ENCODE peak calls at places on chromosomes 6 and 20, in seven cellular contexts. One of them, this sample, is unnamed.

GRCh38 chr6:140283197-140283596 is 908.7 kb upstream of the CITED2 start:
- DNase-seq in H1: no peak
- DNase-seq in endothelial cell of umbilical vein: no peak
- DNase-seq in breast epithelium: no peak
- DNase-seq in prostate gland: no peak
- DNase-seq in stomach: no peak
- DNase-seq in GM12878: no peak
- DNase-seq in this sample: no peak

GRCh38 chr20:3889489-3890409 is 562 bp downstream of the PANK2 start:
- DNase-seq in breast epithelium: no peak
- DNase-seq in H1: peak; percentile 53
- DNase-seq in endothelial cell of umbilical vein: peak; percentile 53
- DNase-seq in GM12878: no peak
- DNase-seq in stomach: peak; percentile 40
- DNase-seq in prostate gland: no peak
- DNase-seq in this sample: peak; percentile 80

GRCh38 chr6:132964101-132964867 is 149.9 kb downstream of the RPS12 start:
- DNase-seq in breast epithelium: no peak
- DNase-seq in endothelial cell of umbilical vein: peak; percentile 97
- DNase-seq in GM12878: no peak
- DNase-seq in H1: no peak
- DNase-seq in stomach: no peak
- DNase-seq in prostate gland: no peak
- DNase-seq in this sample: no peak

GRCh38 chr6:51184046-51184445 is 365.4 kb downstream of the TFAP2B start:
- DNase-seq in GM12878: no peak
- DNase-seq in H1: no peak
- DNase-seq in prostate gland: no peak
- DNase-seq in endothelial cell of umbilical vein: no peak
- DNase-seq in breast epithelium: no peak
- DNase-seq in stomach: no peak
- DNase-seq in this sample: no peak

GRCh38 chr6:89488438-89488837 is 55.5 kb downstream of the ANKRD6 start:
- DNase-seq in breast epithelium: no peak
- DNase-seq in endothelial cell of umbilical vein: no peak
- DNase-seq in GM12878: no peak
- DNase-seq in prostate gland: no peak
- DNase-seq in stomach: no peak
- DNase-seq in H1: no peak
- DNase-seq in this sample: no peak

GRCh38 chr6:169650959-169651292 is 50.9 kb downstream of the WDR27 start:
- DNase-seq in breast epithelium: no peak
- DNase-seq in endothelial cell of umbilical vein: no peak
- DNase-seq in H1: no peak
- DNase-seq in GM12878: no peak
- DNase-seq in prostate gland: no peak
- DNase-seq in stomach: no peak
- DNase-seq in this sample: no peak

GRCh38 chr20:49871391-49871948 is 43.9 kb downstream of the SPATA2 start:
- DNase-seq in prostate gland: no peak
- DNase-seq in endothelial cell of umbilical vein: no peak
- DNase-seq in GM12878: no peak
- DNase-seq in breast epithelium: no peak
- DNase-seq in stomach: no peak
- DNase-seq in H1: no peak
- DNase-seq in this sample: no peak

GRCh38 chr6:7085911-7086310 is 21.9 kb upstream of the RREB1 start:
- DNase-seq in H1: no peak
- DNase-seq in prostate gland: no peak
- DNase-seq in GM12878: no peak
- DNase-seq in stomach: peak; percentile 63
- DNase-seq in endothelial cell of umbilical vein: no peak
- DNase-seq in breast epithelium: no peak
- DNase-seq in this sample: peak; percentile 67

GRCh38 chr6:161393839-161394364 is 120.0 kb upstream of the AGPAT4 start:
- DNase-seq in endothelial cell of umbilical vein: peak; percentile 72
- DNase-seq in GM12878: peak; percentile 43
- DNase-seq in H1: no peak
- DNase-seq in breast epithelium: no peak
- DNase-seq in prostate gland: peak; percentile 56
- DNase-seq in stomach: no peak
- DNase-seq in this sample: no peak

GRCh38 chr6:38982470-38982869 is 66.1 kb upstream of the GLP1R start:
- DNase-seq in GM12878: no peak
- DNase-seq in prostate gland: no peak
- DNase-seq in breast epithelium: no peak
- DNase-seq in H1: no peak
- DNase-seq in endothelial cell of umbilical vein: no peak
- DNase-seq in stomach: no peak
- DNase-seq in this sample: no peak

GRCh38 chr6:144148891-144149290 is 1.4 kb upstream of the STX11 start:
- DNase-seq in endothelial cell of umbilical vein: peak; percentile 15
- DNase-seq in breast epithelium: no peak
- DNase-seq in GM12878: no peak
- DNase-seq in stomach: no peak
- DNase-seq in prostate gland: no peak
- DNase-seq in H1: no peak
- DNase-seq in this sample: no peak

GRCh38 chr20:41352666-41353065 is 12.0 kb downstream of the LPIN3 start:
- DNase-seq in GM12878: no peak
- DNase-seq in breast epithelium: no peak
- DNase-seq in stomach: no peak
- DNase-seq in prostate gland: no peak
- DNase-seq in H1: no peak
- DNase-seq in endothelial cell of umbilical vein: no peak
- DNase-seq in this sample: no peak

GRCh38 chr6:13953061-13953705 is 28.4 kb downstream of the RNF182 start:
- DNase-seq in breast epithelium: no peak
- DNase-seq in stomach: no peak
- DNase-seq in endothelial cell of umbilical vein: no peak
- DNase-seq in H1: no peak
- DNase-seq in prostate gland: no peak
- DNase-seq in GM12878: no peak
- DNase-seq in this sample: no peak

GRCh38 chr20:20547221-20547875 is 165.1 kb downstream of the RALGAPA2 start:
- DNase-seq in stomach: no peak
- DNase-seq in endothelial cell of umbilical vein: no peak
- DNase-seq in prostate gland: no peak
- DNase-seq in H1: no peak
- DNase-seq in GM12878: no peak
- DNase-seq in breast epithelium: no peak
- DNase-seq in this sample: no peak

GRCh38 chr6:75893776-75894152 is 144.7 kb downstream of the MYO6 start:
- DNase-seq in stomach: no peak
- DNase-seq in endothelial cell of umbilical vein: no peak
- DNase-seq in GM12878: no peak
- DNase-seq in H1: no peak
- DNase-seq in breast epithelium: no peak
- DNase-seq in prostate gland: no peak
- DNase-seq in this sample: no peak

GRCh38 chr20:41169791-41170351 is 32.5 kb downstream of the PLCG1 start:
- DNase-seq in endothelial cell of umbilical vein: no peak
- DNase-seq in breast epithelium: peak; percentile 36
- DNase-seq in prostate gland: no peak
- DNase-seq in GM12878: no peak
- DNase-seq in stomach: no peak
- DNase-seq in H1: no peak
- DNase-seq in this sample: no peak

GRCh38 chr6:13013681-13014550 is 297.3 kb downstream of the PHACTR1 start:
- DNase-seq in H1: peak; percentile 72
- DNase-seq in breast epithelium: no peak
- DNase-seq in endothelial cell of umbilical vein: peak; percentile 19
- DNase-seq in prostate gland: no peak
- DNase-seq in GM12878: no peak
- DNase-seq in stomach: no peak
- DNase-seq in this sample: no peak

GRCh38 chr6:43893073-43893472 is 123.1 kb downstream of the VEGFA start:
- DNase-seq in H1: no peak
- DNase-seq in stomach: no peak
- DNase-seq in GM12878: no peak
- DNase-seq in breast epithelium: no peak
- DNase-seq in endothelial cell of umbilical vein: no peak
- DNase-seq in prostate gland: no peak
- DNase-seq in this sample: peak; percentile 50

GRCh38 chr20:5180421-5180820 is 53.6 kb downstream of the CDS2 start:
- DNase-seq in prostate gland: no peak
- DNase-seq in H1: no peak
- DNase-seq in breast epithelium: no peak
- DNase-seq in endothelial cell of umbilical vein: peak; percentile 62
- DNase-seq in stomach: no peak
- DNase-seq in GM12878: no peak
- DNase-seq in this sample: no peak

GRCh38 chr6:473356-473755 is 81.8 kb downstream of the IRF4 start:
- DNase-seq in GM12878: no peak
- DNase-seq in H1: no peak
- DNase-seq in prostate gland: no peak
- DNase-seq in endothelial cell of umbilical vein: no peak
- DNase-seq in stomach: no peak
- DNase-seq in breast epithelium: no peak
- DNase-seq in this sample: no peak

GRCh38 chr6:107653183-107653580 is 163.3 kb downstream of the SOBP start:
- DNase-seq in GM12878: no peak
- DNase-seq in prostate gland: no peak
- DNase-seq in breast epithelium: no peak
- DNase-seq in H1: no peak
- DNase-seq in endothelial cell of umbilical vein: no peak
- DNase-seq in stomach: no peak
- DNase-seq in this sample: no peak

GRCh38 chr6:126072834-126073233 is 86.5 kb downstream of the TRMT11 start:
- DNase-seq in prostate gland: no peak
- DNase-seq in stomach: no peak
- DNase-seq in H1: no peak
- DNase-seq in endothelial cell of umbilical vein: no peak
- DNase-seq in GM12878: no peak
- DNase-seq in breast epithelium: no peak
- DNase-seq in this sample: no peak
- TF ChIP-seq POLR2AphosphoS5 in prostate gland: no peak
- TF ChIP-seq POLR2AphosphoS5 in stomach: no peak
- TF ChIP-seq POLR2AphosphoS5 in H1: no peak
- TF ChIP-seq POLR2AphosphoS5 in endothelial cell of umbilical vein: no peak
- TF ChIP-seq POLR2AphosphoS5 in GM12878: no peak
- TF ChIP-seq POLR2AphosphoS5 in breast epithelium: no peak
- TF ChIP-seq POLR2AphosphoS5 in this sample: no peak

GRCh38 chr6:33301877-33302276 is 3.1 kb upstream of the RGL2 start:
- DNase-seq in prostate gland: no peak
- DNase-seq in GM12878: no peak
- DNase-seq in H1: no peak
- DNase-seq in stomach: no peak
- DNase-seq in endothelial cell of umbilical vein: no peak
- DNase-seq in breast epithelium: no peak
- DNase-seq in this sample: no peak

GRCh38 chr6:33297956-33298772 is 578 bp downstream of the RGL2 start:
- DNase-seq in endothelial cell of umbilical vein: peak; percentile 55
- DNase-seq in H1: peak; percentile 84
- DNase-seq in GM12878: no peak
- DNase-seq in stomach: peak; percentile 61
- DNase-seq in breast epithelium: peak; percentile 88
- DNase-seq in prostate gland: peak; percentile 84
- DNase-seq in this sample: peak; percentile 90

GRCh38 chr6:33297406-33297955 is 1.3 kb downstream of the RGL2 start:
- DNase-seq in endothelial cell of umbilical vein: peak; percentile 23
- DNase-seq in prostate gland: peak; percentile 83
- DNase-seq in stomach: peak; percentile 81
- DNase-seq in GM12878: no peak
- DNase-seq in H1: peak; percentile 91
- DNase-seq in breast epithelium: peak; percentile 89
- DNase-seq in this sample: no peak

GRCh38 chr6:33298773-33299236 is at the start of gene RGL2:
- DNase-seq in endothelial cell of umbilical vein: no peak
- DNase-seq in breast epithelium: peak; percentile 83
- DNase-seq in stomach: peak; percentile 83
- DNase-seq in GM12878: no peak
- DNase-seq in H1: no peak
- DNase-seq in prostate gland: peak; percentile 82
- DNase-seq in this sample: peak; percentile 94

DNA sequence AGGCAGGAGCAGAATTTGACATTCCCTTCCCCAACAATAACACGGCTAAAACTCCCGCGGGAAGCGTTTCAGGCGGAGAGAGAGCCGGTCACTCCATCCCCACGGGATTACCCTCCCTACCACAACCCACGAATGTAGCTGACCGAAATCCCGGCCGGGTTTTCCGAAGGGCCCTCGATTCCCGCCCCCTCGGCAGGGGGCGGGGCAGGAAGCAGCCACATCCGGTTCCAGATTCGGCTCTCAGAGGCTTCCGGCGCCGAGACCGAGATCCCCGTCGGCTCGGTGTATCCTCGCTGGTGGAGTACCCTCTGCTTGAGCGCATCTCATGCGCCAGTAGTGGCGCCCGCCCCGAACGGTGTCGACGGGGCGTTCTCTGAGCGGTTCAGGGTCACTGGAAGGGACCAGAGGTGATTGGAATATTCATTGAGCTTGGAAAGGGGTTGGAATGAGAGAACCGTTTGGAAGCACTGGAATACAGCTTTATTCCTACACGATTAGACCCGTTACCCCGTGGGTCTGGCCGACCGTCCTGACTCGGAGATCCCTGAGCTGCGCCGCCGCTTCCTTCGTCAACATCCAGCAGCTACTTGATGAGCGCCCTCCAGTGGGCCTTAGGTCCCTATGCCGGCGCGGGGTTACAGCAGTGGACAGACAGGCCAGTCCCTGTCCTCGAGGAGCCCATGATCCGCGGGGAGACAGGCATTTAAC is 649 bp upstream of the RGL2 start:
- DNase-seq in breast epithelium: peak; percentile 92
- DNase-seq in prostate gland: peak; percentile 88
- DNase-seq in stomach: peak; percentile 91
- DNase-seq in endothelial cell of umbilical vein: peak; percentile 88
- DNase-seq in GM12878: peak; percentile 69
- DNase-seq in H1: peak; percentile 90
- DNase-seq in this sample: peak; percentile 96
- TF ChIP-seq POLR2A in breast epithelium: peak; percentile 84
- TF ChIP-seq POLR2A in prostate gland: peak; percentile 51
- TF ChIP-seq POLR2A in stomach: peak; percentile 55
- TF ChIP-seq POLR2A in endothelial cell of umbilical vein: peak; percentile 98
- TF ChIP-seq POLR2A in GM12878: peak; percentile 94
- TF ChIP-seq POLR2A in H1: peak; percentile 19
- TF ChIP-seq POLR2A in this sample: peak; percentile 80

DNA sequence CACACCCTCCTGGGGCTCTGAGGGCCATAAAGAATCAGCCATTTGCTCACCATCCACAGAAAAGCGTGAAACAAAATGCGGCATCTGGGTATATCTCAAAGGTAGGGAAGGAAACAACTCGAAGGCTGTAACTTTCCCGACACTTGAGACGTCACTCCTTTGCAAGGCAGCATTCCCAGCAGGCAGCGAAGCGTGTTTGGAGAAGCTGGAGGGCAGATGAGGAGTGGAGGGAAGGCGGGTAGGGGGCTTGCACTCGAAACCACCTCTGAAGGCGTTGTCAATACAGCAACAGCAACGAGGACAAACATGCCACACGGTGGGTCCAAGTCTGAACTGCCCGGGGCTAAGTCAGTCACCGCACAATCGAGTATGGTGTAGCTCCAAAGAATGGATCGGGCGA is 98.4 kb downstream of the FOXC1 start:
- DNase-seq in GM12878: no peak
- DNase-seq in breast epithelium: no peak
- DNase-seq in stomach: no peak
- DNase-seq in endothelial cell of umbilical vein: no peak
- DNase-seq in H1: no peak
- DNase-seq in prostate gland: no peak
- DNase-seq in this sample: no peak
- H3K4me1 ChIP-seq in GM12878: peaks cover 6% of the 10 kb centered on the region
- H3K4me1 ChIP-seq in breast epithelium: no peaks in the 10 kb centered on the region
- H3K4me1 ChIP-seq in stomach: no peaks in the 10 kb centered on the region
- H3K4me1 ChIP-seq in endothelial cell of umbilical vein: no peaks in the 10 kb centered on the region
- H3K4me1 ChIP-seq in H1: no peaks in the 10 kb centered on the region
- H3K4me1 ChIP-seq in prostate gland: no peaks in the 10 kb centered on the region
- H3K4me1 ChIP-seq in this sample: no peaks in the 10 kb centered on the region

GRCh38 chr20:45963059-45964011 is 8.7 kb downstream of the ZNF335 start:
- DNase-seq in GM12878: no peak
- DNase-seq in stomach: no peak
- DNase-seq in H1: no peak
- DNase-seq in endothelial cell of umbilical vein: peak; percentile 36
- DNase-seq in breast epithelium: peak; percentile 27
- DNase-seq in prostate gland: no peak
- DNase-seq in this sample: peak; percentile 58
- TF ChIP-seq POLR2AphosphoS5 in GM12878: no peak
- TF ChIP-seq POLR2AphosphoS5 in stomach: no peak
- TF ChIP-seq POLR2AphosphoS5 in H1: no peak
- TF ChIP-seq POLR2AphosphoS5 in endothelial cell of umbilical vein: no peak
- TF ChIP-seq POLR2AphosphoS5 in breast epithelium: no peak
- TF ChIP-seq POLR2AphosphoS5 in prostate gland: peak; percentile 44
- TF ChIP-seq POLR2AphosphoS5 in this sample: no peak